ENCODE peak calls at places on chromosome 11, in ten cellular contexts. C is PC-9; I is fibroblast of lung; V is IMR-90; K is GM23248; T is Panc1; U is keratinocyte; E is CD8-positive, alpha-beta T cell; F is stomach; D is psoas muscle. X is an unnamed sample. For H3K27me3, the result is how much of the 10 kb centered on the place peaks cover.

GRCh38 chr11:32099516-32099915 is 8.6 kb downstream of the RCN1 start:
- DNase-seq in C (no peak), I (no peak), V (no peak), K (no peak), T (no peak), U (no peak), E (no peak), F (no peak), D (no peak), X (no peak)

GRCh38 chr11:64090811-64091516 is 55.2 kb downstream of the FLRT1 start:
- DNase-seq in C (no peak), I (peak), V (peak), K (peak), T (no peak), U (no peak), E (no peak), F (no peak), D (no peak), X (peak)

GRCh38 chr11:72782081-72782920 is 11.5 kb downstream of the STARD10 start:
- DNase-seq in C (no peak), I (no peak), V (no peak), K (no peak), T (no peak), U (no peak), E (no peak), F (peak), D (no peak), X (no peak)

GRCh38 chr11:2666828-2667570 is 32.8 kb downstream of the KCNQ1OT1 start:
- DNase-seq in C (no peak), I (no peak), V (no peak), K (no peak), T (no peak), U (no peak), E (no peak), F (peak), D (no peak), X (no peak)

GRCh38 chr11:106958506-106959248 is 59.6 kb downstream of the GUCY1A2 start:
- DNase-seq in C (no peak), I (peak), V (no peak), K (no peak), T (no peak), U (no peak), E (no peak), F (no peak), D (no peak), X (peak)

GRCh38 chr11:33109242-33109641 is 52.0 kb downstream of the CSTF3 start:
- DNase-seq in C (no peak), I (no peak), V (no peak), K (no peak), T (no peak), U (no peak), E (no peak), F (no peak), D (no peak), X (no peak)

GRCh38 chr11:313787-314547 is at the start of gene IFITM1:
- DNase-seq in C (no peak), I (peak), V (peak), K (peak), T (no peak), U (no peak), E (no peak), F (no peak), D (no peak), X (peak)

GRCh38 chr11:88474655-88475054 is 137.1 kb upstream of the CTSC start:
- DNase-seq in C (no peak), I (no peak), V (no peak), K (no peak), T (no peak), U (no peak), E (no peak), F (no peak), D (no peak), X (no peak)

GRCh38 chr11:19951558-19952083 is 208.7 kb downstream of the DBX1 start:
- DNase-seq in C (peak), I (peak), V (peak), K (peak), T (peak), U (no peak), E (no peak), F (no peak), D (no peak), X (peak)

GRCh38 chr11:121563900-121564822 is 111.4 kb upstream of the SORL1-AS1 start:
- DNase-seq in C (no peak), I (peak), V (peak), K (no peak), T (no peak), U (no peak), E (no peak), F (no peak), D (no peak), X (no peak)

GRCh38 chr11:112255075-112255739 is 5.5 kb downstream of the PLET1 start:
- DNase-seq in C (no peak), I (peak), V (peak), K (peak), T (peak), U (no peak), E (no peak), F (no peak), D (peak), X (peak)

GRCh38 chr11:95432714-95433503 is 201.9 kb upstream of the SESN3 start:
- DNase-seq in C (no peak), I (no peak), V (no peak), K (peak), T (no peak), U (no peak), E (no peak), F (no peak), D (no peak), X (no peak)

GRCh38 chr11:89660234-89660633 is 49.9 kb upstream of the TRIM77 start:
- DNase-seq in C (no peak), I (no peak), V (no peak), K (no peak), T (no peak), U (no peak), E (no peak), F (no peak), D (no peak), X (no peak)

GRCh38 chr11:19892876-19893275 is 180.2 kb downstream of the NAV2 start:
- DNase-seq in C (no peak), I (peak), V (peak), K (peak), T (no peak), U (no peak), E (no peak), F (no peak), D (no peak), X (no peak)

GRCh38 chr11:64765841-64766682 is 6.3 kb upstream of the PYGM start:
- DNase-seq in C (no peak), I (no peak), V (no peak), K (no peak), T (no peak), U (no peak), E (no peak), F (no peak), D (peak), X (no peak)

GRCh38 chr11:28606930-28607329 is 498.7 kb downstream of the METTL15 start:
- DNase-seq in C (no peak), I (no peak), V (no peak), K (no peak), T (no peak), U (no peak), E (no peak), F (no peak), D (no peak), X (peak)

GRCh38 chr11:46658259-46658658 is 40.9 kb downstream of the ATG13 start:
- DNase-seq in C (no peak), I (peak), V (peak), K (peak), T (no peak), U (no peak), E (no peak), F (no peak), D (peak), X (no peak)

GRCh38 chr11:133981156-133981555 is 24.4 kb upstream of the IGSF9B start:
- DNase-seq in C (no peak), I (no peak), V (no peak), K (no peak), T (no peak), U (no peak), E (no peak), F (no peak), D (no peak), X (no peak)

GRCh38 chr11:64642418-64642735 is 51.4 kb downstream of the SLC22A12 start:
- DNase-seq in C (no peak), I (no peak), V (no peak), K (no peak), T (no peak), U (no peak), E (no peak), F (no peak), D (no peak), X (no peak)

GRCh38 chr11:102256251-102256650 is 61.0 kb upstream of the BIRC3 start:
- DNase-seq in C (no peak), I (peak), V (peak), K (peak), T (no peak), U (peak), E (no peak), F (no peak), D (no peak), X (no peak)

GRCh38 chr11:8810331-8811301 is 100.4 kb upstream of the AKIP1 start:
- DNase-seq in C (no peak), I (peak), V (peak), K (peak), T (no peak), U (no peak), E (no peak), F (peak), D (peak), X (peak)

GRCh38 chr11:116930177-116930576 is 92.8 kb upstream of the APOA1 start:
- DNase-seq in C (peak), I (peak), V (peak), K (peak), T (no peak), U (no peak), E (no peak), F (no peak), D (no peak), X (peak)

GRCh38 chr11:22976146-22976545 is 115.9 kb upstream of the CCDC179 start:
- DNase-seq in C (peak), I (peak), V (peak), K (peak), T (no peak), U (no peak), E (no peak), F (peak), D (peak), X (no peak)

GRCh38 chr11:46348986-46349401 is 1.7 kb downstream of the DGKZ start:
- DNase-seq in C (no peak), I (no peak), V (no peak), K (no peak), T (no peak), U (no peak), E (no peak), F (no peak), D (no peak), X (no peak)

GRCh38 chr11:32991898-32992297 is 23.8 kb upstream of the DEPDC7 start:
- DNase-seq in C (no peak), I (no peak), V (no peak), K (no peak), T (no peak), U (no peak), E (no peak), F (no peak), D (no peak), X (no peak)

GRCh38 chr11:26158251-26158650 is 173.7 kb upstream of the ANO3 start:
- DNase-seq in C (no peak), I (no peak), V (no peak), K (no peak), T (no peak), U (no peak), E (no peak), F (no peak), D (no peak), X (no peak)

GRCh38 chr11:135074397-135074998 is 662.5 kb upstream of the B3GAT1 start:
- DNase-seq in C (no peak), I (no peak), V (no peak), K (no peak), T (peak), U (no peak), E (no peak), F (no peak), D (no peak), X (peak)

GRCh38 chr11:1546536-1547466 is 25.3 kb downstream of the DUSP8 start:
- DNase-seq in C (no peak), I (peak), V (peak), K (peak), T (no peak), U (no peak), E (no peak), F (peak), D (peak), X (peak)

GRCh38 chr11:48107188-48107704 is 109.4 kb upstream of the OR4B1 start:
- DNase-seq in C (peak), I (no peak), V (peak), K (peak), T (no peak), U (no peak), E (no peak), F (no peak), D (no peak), X (no peak)

GRCh38 chr11:47394322-47395224 is 13.8 kb upstream of the SLC39A13 start:
- DNase-seq in C (no peak), I (no peak), V (peak), K (no peak), T (no peak), U (no peak), E (no peak), F (peak), D (peak), X (peak)

GRCh38 chr11:116865696-116866095 is 28.3 kb upstream of the APOA1 start:
- DNase-seq in C (no peak), I (no peak), V (peak), K (peak), T (no peak), U (no peak), E (no peak), F (no peak), D (no peak), X (peak)

GRCh38 chr11:132734217-132734616 is 798.1 kb downstream of the OPCML start:
- DNase-seq in C (no peak), I (no peak), V (peak), K (peak), T (peak), U (no peak), E (no peak), F (no peak), D (no peak), X (no peak)

GRCh38 chr11:80637011-80637410 is 1196.2 kb upstream of the TENM4 start:
- DNase-seq in C (no peak), I (no peak), V (no peak), K (no peak), T (no peak), U (no peak), E (no peak), F (no peak), D (no peak), X (no peak)

GRCh38 chr11:30830666-30831065 is 244.5 kb upstream of the MPPED2 start:
- DNase-seq in C (no peak), I (no peak), V (no peak), K (no peak), T (no peak), U (no peak), E (no peak), F (no peak), D (no peak), X (no peak)

GRCh38 chr11:65640483-65641207 is 2.7 kb downstream of the SIPA1 start:
- DNase-seq in C (peak), I (no peak), V (no peak), K (no peak), T (no peak), U (no peak), E (no peak), F (peak), D (peak), X (no peak)

GRCh38 chr11:72226701-72227100 is 2.1 kb downstream of the INPPL1 start:
- DNase-seq in C (no peak), I (no peak), V (no peak), K (no peak), T (no peak), U (no peak), E (no peak), F (peak), D (no peak), X (no peak)

DNA sequence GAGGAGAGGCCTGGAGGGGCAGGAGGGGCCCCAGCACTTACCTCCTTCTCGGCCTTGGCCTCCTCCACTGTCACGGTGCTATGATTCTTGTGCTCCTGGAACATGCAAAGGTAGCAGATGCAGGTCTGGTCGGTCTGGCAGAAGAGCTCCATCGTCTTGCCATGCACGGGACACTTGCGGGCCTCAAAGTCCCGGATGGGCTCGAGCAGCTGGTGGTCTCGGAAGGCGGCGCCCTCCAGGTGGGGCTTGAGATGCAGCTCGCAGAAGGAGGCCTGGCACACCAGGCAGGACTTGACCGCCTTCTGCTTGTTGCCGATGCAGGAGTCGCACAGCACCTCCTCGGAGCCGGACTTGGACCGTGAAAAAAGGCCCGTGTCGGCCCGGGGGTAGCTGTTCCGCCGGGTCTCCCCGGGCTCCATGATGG is 714 bp downstream of the TRIM29 start:
- DNase-seq in C (no peak), I (no peak), V (no peak), K (no peak), T (no peak), U (no peak), E (no peak), F (peak), D (no peak), X (no peak)
- H3K4me3 ChIP-seq in C (peak), I (no peak), V (no peak), K (no peak), T (no peak), U (peak), E (no peak), F (no peak), D (no peak), X (no peak)

GRCh38 chr11:35619754-35620640 is 1.7 kb downstream of the FJX1 start:
- DNase-seq in C (peak), I (peak), V (peak), K (no peak), T (no peak), U (no peak), E (no peak), F (no peak), D (peak), X (peak)
- H3K27me3 ChIP-seq in C (under half), I (under half), V (under half), K (under half), T (under half), U (under half), E (under half), F (half or more), D (under half), X (under half)

GRCh38 chr11:69051381-69052342 is 2.9 kb downstream of the TPCN2 start:
- DNase-seq in C (no peak), I (no peak), V (no peak), K (peak), T (no peak), U (no peak), E (no peak), F (no peak), D (no peak), X (no peak)

GRCh38 chr11:69048718-69049489 is at the start of gene TPCN2:
- DNase-seq in C (peak), I (peak), V (peak), K (peak), T (peak), U (peak), E (peak), F (peak), D (peak), X (peak)

GRCh38 chr11:69049490-69049867 is 747 bp downstream of the TPCN2 start:
- DNase-seq in C (no peak), I (no peak), V (no peak), K (no peak), T (no peak), U (no peak), E (no peak), F (no peak), D (no peak), X (peak)

GRCh38 chr11:69050592-69051380 is 2.1 kb downstream of the TPCN2 start:
- DNase-seq in C (no peak), I (no peak), V (no peak), K (no peak), T (no peak), U (no peak), E (no peak), F (no peak), D (no peak), X (no peak)

GRCh38 chr11:69048056-69048717 is 545 bp upstream of the TPCN2 start:
- DNase-seq in C (no peak), I (no peak), V (no peak), K (no peak), T (no peak), U (no peak), E (no peak), F (no peak), D (no peak), X (no peak)
- H3K4me3 ChIP-seq in C (peak), I (peak), V (peak), K (peak), T (peak), U (no peak), E (peak), F (peak), D (peak), X (peak)

GRCh38 chr11:44687310-44687842 is 39.4 kb upstream of the TSPAN18 start:
- DNase-seq in C (no peak), I (no peak), V (no peak), K (no peak), T (no peak), U (no peak), E (no peak), F (no peak), D (no peak), X (no peak)
- H3K27me3 ChIP-seq in C (under half), I (under half), V (under half), K (under half), T (under half), U (under half), E (under half), F (under half), D (under half), X (under half)

GRCh38 chr11:68090706-68091105 is 30.5 kb downstream of the CHKA start:
- DNase-seq in C (no peak), I (no peak), V (peak), K (no peak), T (no peak), U (no peak), E (no peak), F (no peak), D (no peak), X (no peak)

GRCh38 chr11:68092411-68092810 is 28.8 kb downstream of the CHKA start:
- DNase-seq in C (no peak), I (no peak), V (no peak), K (no peak), T (no peak), U (no peak), E (no peak), F (no peak), D (no peak), X (no peak)

GRCh38 chr11:68093565-68093964 is 27.6 kb downstream of the CHKA start:
- DNase-seq in C (no peak), I (peak), V (no peak), K (no peak), T (no peak), U (no peak), E (no peak), F (no peak), D (no peak), X (no peak)

GRCh38 chr11:68090287-68090686 is 30.9 kb downstream of the CHKA start:
- DNase-seq in C (no peak), I (no peak), V (no peak), K (no peak), T (no peak), U (no peak), E (no peak), F (no peak), D (no peak), X (no peak)
- H3K4me3 ChIP-seq in C (no peak), I (no peak), V (no peak), K (no peak), T (no peak), U (no peak), E (no peak), F (no peak), D (no peak), X (no peak)

DNA sequence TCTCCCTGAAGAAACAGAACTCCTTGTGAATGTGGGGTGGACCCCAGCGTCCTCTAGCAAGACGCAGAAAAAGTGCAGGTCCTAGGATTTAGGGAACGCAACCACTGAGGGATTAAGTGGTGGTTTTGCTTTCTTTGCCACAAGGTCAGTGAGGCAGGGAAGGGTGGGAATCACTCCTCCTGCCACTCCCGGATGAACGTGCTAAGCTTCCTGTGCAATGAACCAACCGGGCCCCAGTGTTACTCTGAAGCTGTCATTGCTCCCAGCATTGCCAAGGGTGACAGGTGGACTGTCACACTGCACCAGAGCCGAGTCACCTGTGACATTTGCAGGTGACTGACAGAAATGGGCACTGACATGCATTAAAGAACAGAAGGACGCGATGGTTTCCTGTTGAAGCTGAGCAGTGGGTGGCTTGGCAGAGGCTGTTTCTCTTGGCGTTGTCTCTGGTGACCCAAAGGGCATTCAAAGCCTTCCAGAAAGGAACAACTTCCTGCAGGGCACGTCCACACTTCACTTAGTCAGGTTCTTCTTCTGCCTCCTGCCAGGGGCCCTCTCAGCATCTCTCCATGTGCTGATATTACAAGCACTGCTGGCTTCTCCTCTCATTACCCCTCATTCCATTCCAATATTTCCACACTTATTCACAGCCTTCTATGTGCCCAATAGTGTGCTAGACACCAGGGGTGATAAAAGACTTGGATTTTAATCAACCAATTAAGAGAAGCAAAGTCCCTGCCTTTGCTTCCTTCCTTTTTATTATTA is 9.7 kb downstream of the KIRREL3 start:
- DNase-seq in C (no peak), I (no peak), V (peak), K (peak), T (no peak), U (no peak), E (no peak), F (no peak), D (no peak), X (no peak)
- H3K27me3 ChIP-seq in C (under half), I (under half), V (under half), K (under half), T (under half), U (under half), E (under half), F (under half), D (under half), X (under half)

GRCh38 chr11:12863605-12864121 is 145.5 kb upstream of the RASSF10 start:
- DNase-seq in C (no peak), I (no peak), V (no peak), K (no peak), T (no peak), U (no peak), E (no peak), F (no peak), D (no peak), X (peak)
- H3K4me3 ChIP-seq in C (no peak), I (no peak), V (no peak), K (no peak), T (no peak), U (no peak), E (no peak), F (no peak), D (no peak), X (peak)